ENCODE peak calls at places on chromosomes 2 and 18, in four cellular contexts. One of them, this sample, is unnamed.
A peak's percentile ranks its signal among the peaks of the same experiment; 100 is the strongest.

GRCh38 chr2:6471419-6471818 is 394.3 kb downstream of the CMPK2 start:
- DNase-seq in body of pancreas: no peak
- DNase-seq in heart left ventricle: no peak
- DNase-seq in psoas muscle: no peak
- DNase-seq in this sample: no peak

GRCh38 chr2:54635554-54636152 is 87.8 kb upstream of the EML6 start:
- DNase-seq in body of pancreas: no peak
- DNase-seq in heart left ventricle: no peak
- DNase-seq in psoas muscle: no peak
- DNase-seq in this sample: no peak

GRCh38 chr18:40911582-40912254 is 1043.3 kb upstream of the PIK3C3 start:
- DNase-seq in body of pancreas: no peak
- DNase-seq in heart left ventricle: no peak
- DNase-seq in psoas muscle: no peak
- DNase-seq in this sample: no peak

GRCh38 chr18:70419526-70419925 is 130.7 kb downstream of the SOCS6 start:
- DNase-seq in body of pancreas: no peak
- DNase-seq in heart left ventricle: no peak
- DNase-seq in psoas muscle: no peak
- DNase-seq in this sample: no peak

GRCh38 chr18:9943311-9943710 is 29.5 kb downstream of the VAPA start:
- DNase-seq in body of pancreas: no peak
- DNase-seq in heart left ventricle: no peak
- DNase-seq in psoas muscle: no peak
- DNase-seq in this sample: no peak

GRCh38 chr18:62637807-62638687 is 77.3 kb upstream of the PHLPP1 start:
- DNase-seq in body of pancreas: peak; percentile 50
- DNase-seq in heart left ventricle: no peak
- DNase-seq in psoas muscle: no peak
- DNase-seq in this sample: no peak

GRCh38 chr2:67604360-67604759 is 207.2 kb downstream of the ETAA1 start:
- DNase-seq in body of pancreas: no peak
- DNase-seq in heart left ventricle: no peak
- DNase-seq in psoas muscle: no peak
- DNase-seq in this sample: no peak

GRCh38 chr2:69931832-69932595 is 17.1 kb downstream of the MXD1 start:
- DNase-seq in body of pancreas: no peak
- DNase-seq in heart left ventricle: no peak
- DNase-seq in psoas muscle: no peak
- DNase-seq in this sample: no peak

GRCh38 chr18:45636110-45636509 is 20.8 kb downstream of the SLC14A2 start:
- DNase-seq in body of pancreas: no peak
- DNase-seq in heart left ventricle: no peak
- DNase-seq in psoas muscle: no peak
- DNase-seq in this sample: no peak

GRCh38 chr2:183010112-183010511 is 28.1 kb downstream of the NCKAP1 start:
- DNase-seq in body of pancreas: no peak
- DNase-seq in heart left ventricle: peak; percentile 35
- DNase-seq in psoas muscle: peak; percentile 55
- DNase-seq in this sample: no peak

GRCh38 chr2:72995420-72996151 is 75.9 kb downstream of the SFXN5 start:
- DNase-seq in body of pancreas: no peak
- DNase-seq in heart left ventricle: peak; percentile 14
- DNase-seq in psoas muscle: peak; percentile 40
- DNase-seq in this sample: no peak

GRCh38 chr2:15938803-15939555 is 1.4 kb upstream of the MYCN start:
- DNase-seq in body of pancreas: no peak
- DNase-seq in heart left ventricle: no peak
- DNase-seq in psoas muscle: no peak
- DNase-seq in this sample: no peak

GRCh38 chr2:113930448-113930847 is 40.6 kb downstream of the ACTR3 start:
- DNase-seq in body of pancreas: no peak
- DNase-seq in heart left ventricle: no peak
- DNase-seq in psoas muscle: no peak
- DNase-seq in this sample: no peak

GRCh38 chr2:107380912-107381311 is 445.8 kb upstream of the RGPD4 start:
- DNase-seq in body of pancreas: no peak
- DNase-seq in heart left ventricle: no peak
- DNase-seq in psoas muscle: no peak
- DNase-seq in this sample: no peak

GRCh38 chr2:69449906-69450305 is 12.7 kb upstream of the NFU1 start:
- DNase-seq in body of pancreas: no peak
- DNase-seq in heart left ventricle: no peak
- DNase-seq in psoas muscle: no peak
- DNase-seq in this sample: no peak

GRCh38 chr2:83686863-83687262 is 772.2 kb downstream of the SUCLG1 start:
- DNase-seq in body of pancreas: no peak
- DNase-seq in heart left ventricle: no peak
- DNase-seq in psoas muscle: no peak
- DNase-seq in this sample: no peak

GRCh38 chr18:9218052-9218451 is 81.5 kb downstream of the ANKRD12 start:
- DNase-seq in body of pancreas: no peak
- DNase-seq in heart left ventricle: no peak
- DNase-seq in psoas muscle: no peak
- DNase-seq in this sample: no peak

GRCh38 chr2:86249843-86250402 is 50.7 kb downstream of the MRPL35 start:
- DNase-seq in body of pancreas: no peak
- DNase-seq in heart left ventricle: no peak
- DNase-seq in psoas muscle: no peak
- DNase-seq in this sample: no peak

GRCh38 chr18:29644276-29644675 is 1398.3 kb downstream of the DSC3 start:
- DNase-seq in body of pancreas: no peak
- DNase-seq in heart left ventricle: no peak
- DNase-seq in psoas muscle: no peak
- DNase-seq in this sample: no peak

GRCh38 chr2:123840016-123840415 is 185.1 kb upstream of the CNTNAP5 start:
- DNase-seq in body of pancreas: no peak
- DNase-seq in heart left ventricle: no peak
- DNase-seq in psoas muscle: no peak
- DNase-seq in this sample: no peak

GRCh38 chr2:119453972-119454593 is 22.4 kb downstream of the TMEM37 start:
- DNase-seq in body of pancreas: no peak
- DNase-seq in heart left ventricle: no peak
- DNase-seq in psoas muscle: no peak
- DNase-seq in this sample: no peak

GRCh38 chr2:19801367-19802087 is 100.3 kb downstream of the TTC32 start:
- DNase-seq in body of pancreas: peak; percentile 22
- DNase-seq in heart left ventricle: peak; percentile 82
- DNase-seq in psoas muscle: peak; percentile 97
- DNase-seq in this sample: peak; percentile 57

GRCh38 chr18:9731380-9731779 is 23.3 kb downstream of the RAB31 start:
- DNase-seq in body of pancreas: no peak
- DNase-seq in heart left ventricle: no peak
- DNase-seq in psoas muscle: no peak
- DNase-seq in this sample: no peak

GRCh38 chr2:220134756-220135534 is 507.5 kb downstream of the SLC4A3 start:
- DNase-seq in body of pancreas: no peak
- DNase-seq in heart left ventricle: no peak
- DNase-seq in psoas muscle: no peak
- DNase-seq in this sample: no peak

GRCh38 chr2:211611061-211611518 is 927.5 kb downstream of the ERBB4 start:
- DNase-seq in body of pancreas: no peak
- DNase-seq in heart left ventricle: no peak
- DNase-seq in psoas muscle: no peak
- DNase-seq in this sample: no peak

GRCh38 chr2:195706161-195706900 is 49.3 kb downstream of the SLC39A10 start:
- DNase-seq in body of pancreas: no peak
- DNase-seq in heart left ventricle: no peak
- DNase-seq in psoas muscle: no peak
- DNase-seq in this sample: no peak

GRCh38 chr2:46737577-46737976 is 178.0 kb downstream of the MCFD2 start:
- DNase-seq in body of pancreas: no peak
- DNase-seq in heart left ventricle: no peak
- DNase-seq in psoas muscle: no peak
- DNase-seq in this sample: no peak

GRCh38 chr18:1806884-1807615 is 764.3 kb downstream of the METTL4 start:
- DNase-seq in body of pancreas: no peak
- DNase-seq in heart left ventricle: no peak
- DNase-seq in psoas muscle: no peak
- DNase-seq in this sample: no peak

GRCh38 chr2:63861220-63861822 is 19.6 kb downstream of the UGP2 start:
- DNase-seq in body of pancreas: peak; percentile 65
- DNase-seq in heart left ventricle: peak; percentile 46
- DNase-seq in psoas muscle: no peak
- DNase-seq in this sample: peak; percentile 58

GRCh38 chr18:22168360-22168921 is 948 bp upstream of the GATA6 start:
- DNase-seq in body of pancreas: peak; percentile 59
- DNase-seq in heart left ventricle: no peak
- DNase-seq in psoas muscle: no peak
- DNase-seq in this sample: peak; percentile 86

GRCh38 chr2:239870276-239870675 is 154.9 kb downstream of the NDUFA10 start:
- DNase-seq in body of pancreas: no peak
- DNase-seq in heart left ventricle: no peak
- DNase-seq in psoas muscle: no peak
- DNase-seq in this sample: no peak

GRCh38 chr2:84815146-84815545 is 65.7 kb downstream of the TRABD2A start:
- DNase-seq in body of pancreas: no peak
- DNase-seq in heart left ventricle: no peak
- DNase-seq in psoas muscle: no peak
- DNase-seq in this sample: no peak
- H3K4me1 ChIP-seq in body of pancreas: no peaks in the 10 kb centered on the region
- H3K4me1 ChIP-seq in heart left ventricle: no peaks in the 10 kb centered on the region
- H3K4me1 ChIP-seq in psoas muscle: no peaks in the 10 kb centered on the region
- H3K4me1 ChIP-seq in this sample: no peaks in the 10 kb centered on the region

GRCh38 chr2:28366149-28366495 is 26.5 kb upstream of the FOSL2 start:
- DNase-seq in body of pancreas: no peak
- DNase-seq in heart left ventricle: no peak
- DNase-seq in psoas muscle: peak; percentile 52
- DNase-seq in this sample: no peak
- H3K4me1 ChIP-seq in body of pancreas: no peaks in the 10 kb centered on the region
- H3K4me1 ChIP-seq in heart left ventricle: peaks cover 26% of the 10 kb centered on the region
- H3K4me1 ChIP-seq in psoas muscle: peaks cover 31% of the 10 kb centered on the region
- H3K4me1 ChIP-seq in this sample: peaks cover 18% of the 10 kb centered on the region

GRCh38 chr2:241112046-241112445 is 10.0 kb upstream of the MTERF4 start:
- DNase-seq in body of pancreas: no peak
- DNase-seq in heart left ventricle: no peak
- DNase-seq in psoas muscle: no peak
- DNase-seq in this sample: peak; percentile 46

GRCh38 chr2:241110607-241111442 is 8.7 kb upstream of the MTERF4 start:
- DNase-seq in body of pancreas: no peak
- DNase-seq in heart left ventricle: no peak
- DNase-seq in psoas muscle: no peak
- DNase-seq in this sample: peak; percentile 51

GRCh38 chr2:241112592-241112991 is 10.5 kb upstream of the MTERF4 start:
- DNase-seq in body of pancreas: no peak
- DNase-seq in heart left ventricle: no peak
- DNase-seq in psoas muscle: no peak
- DNase-seq in this sample: no peak

GRCh38 chr2:241110089-241110606 is 8.1 kb upstream of the MTERF4 start:
- DNase-seq in body of pancreas: no peak
- DNase-seq in heart left ventricle: no peak
- DNase-seq in psoas muscle: no peak
- DNase-seq in this sample: no peak

GRCh38 chr2:241111443-241111810 is 9.3 kb upstream of the MTERF4 start:
- DNase-seq in body of pancreas: no peak
- DNase-seq in heart left ventricle: no peak
- DNase-seq in psoas muscle: no peak
- DNase-seq in this sample: no peak
- H3K4me1 ChIP-seq in body of pancreas: no peaks in the 10 kb centered on the region
- H3K4me1 ChIP-seq in heart left ventricle: no peaks in the 10 kb centered on the region
- H3K4me1 ChIP-seq in psoas muscle: no peaks in the 10 kb centered on the region
- H3K4me1 ChIP-seq in this sample: no peaks in the 10 kb centered on the region

GRCh38 chr2:43127941-43128561 is 98.4 kb downstream of the ZFP36L2 start:
- DNase-seq in body of pancreas: no peak
- DNase-seq in heart left ventricle: no peak
- DNase-seq in psoas muscle: no peak
- DNase-seq in this sample: no peak

GRCh38 chr2:43130548-43130875 is 95.9 kb downstream of the ZFP36L2 start:
- DNase-seq in body of pancreas: no peak
- DNase-seq in heart left ventricle: no peak
- DNase-seq in psoas muscle: no peak
- DNase-seq in this sample: no peak

GRCh38 chr2:43127208-43127940 is 99.0 kb downstream of the ZFP36L2 start:
- DNase-seq in body of pancreas: peak; percentile 68
- DNase-seq in heart left ventricle: peak; percentile 72
- DNase-seq in psoas muscle: peak; percentile 90
- DNase-seq in this sample: peak; percentile 88

GRCh38 chr2:43129676-43130547 is 96.5 kb downstream of the ZFP36L2 start:
- DNase-seq in body of pancreas: no peak
- DNase-seq in heart left ventricle: no peak
- DNase-seq in psoas muscle: no peak
- DNase-seq in this sample: peak; percentile 80

GRCh38 chr2:43129254-43129653 is 97.2 kb downstream of the ZFP36L2 start:
- DNase-seq in body of pancreas: no peak
- DNase-seq in heart left ventricle: no peak
- DNase-seq in psoas muscle: no peak
- DNase-seq in this sample: no peak
- H3K4me1 ChIP-seq in body of pancreas: peaks cover 32% of the 10 kb centered on the region
- H3K4me1 ChIP-seq in heart left ventricle: peaks cover 54% of the 10 kb centered on the region
- H3K4me1 ChIP-seq in psoas muscle: peaks cover 23% of the 10 kb centered on the region
- H3K4me1 ChIP-seq in this sample: peaks cover 61% of the 10 kb centered on the region

This sample was measured in upper lobe of left lung.